ENCODE peak calls at places on chromosomes 4 and X, in ten cellular contexts. S is pancreas; Y is substantia nigra; K is breast epithelium; G is T-helper 1 cell; Z is upper lobe of left lung; U is left cardiac atrium; H is NCI-H1417; L is activated T-helper 1 cell treated with anti-CD3 and anti-CD28 coated beads, Interleukin-12 subunit alpha, Interleukin-12 subunit beta, Interleukin-2, Interleukin-4 antibody, amounts not matched to agents 30 ng/mL and 10 ng/mL and 1 ng/mL, durations not matched to agents 14 hours and 24 hours and 36 hours; E is AG08395. C is an unnamed sample.

GRCh38 chrX:9627827-9628406 is 137.7 kb downstream of the GPR143 start:
- DNase-seq in E (peak; percentile 21), S (no peak), K (no peak), G (no peak), H (no peak), U (no peak), Y (no peak), Z (no peak), L (no peak), C (no peak)

GRCh38 chr4:21819086-21819485 is 129.5 kb downstream of the KCNIP4 start:
- DNase-seq in Y (no peak), K (no peak), Z (no peak), E (no peak), U (peak; percentile 18), H (no peak), G (no peak), L (no peak), S (no peak), C (no peak)

GRCh38 chrX:138874271-138874670 is 162.8 kb upstream of the FGF13 start:
- DNase-seq in S (no peak), L (no peak), U (no peak), E (no peak), Z (no peak), G (no peak), H (no peak), Y (no peak), K (no peak), C (no peak)

GRCh38 chr4:63708661-63709060 is 700.6 kb downstream of the TECRL start:
- DNase-seq in U (no peak), S (no peak), L (no peak), E (no peak), Y (no peak), K (no peak), Z (no peak), G (no peak), H (no peak), C (no peak)

GRCh38 chrX:31038585-31039326 is 33.1 kb downstream of the FTHL17 start:
- DNase-seq in U (peak; percentile 24), E (peak; percentile 29), Z (no peak), Y (no peak), H (peak; percentile 82), G (no peak), S (no peak), K (no peak), L (peak; percentile 20), C (peak; percentile 38)

GRCh38 chr4:183356173-183356825 is 34.1 kb upstream of the CLDN24 start:
- DNase-seq in E (no peak), U (no peak), G (no peak), K (no peak), L (no peak), Y (no peak), Z (no peak), H (no peak), S (no peak), C (no peak)

GRCh38 chr4:123453006-123453685 is 56.6 kb downstream of the SPRY1 start:
- DNase-seq in S (no peak), Y (no peak), G (no peak), E (no peak), K (no peak), L (no peak), Z (no peak), U (no peak), H (no peak), C (no peak)

GRCh38 chr4:21248336-21248735 is 548.1 kb downstream of the PACRGL start:
- DNase-seq in H (no peak), E (no peak), Z (no peak), U (no peak), L (no peak), K (no peak), G (no peak), Y (no peak), S (no peak), C (no peak)

GRCh38 chrX:136586386-136586785 is 54.4 kb downstream of the VGLL1 start:
- DNase-seq in E (no peak), H (no peak), Y (no peak), G (peak; percentile 18), Z (no peak), S (no peak), U (no peak), K (peak; percentile 50), L (no peak), C (no peak)

C was measured in caudate nucleus.